ENCODE peak calls at places on chromosomes 12 and 14, in eight cellular contexts. V is psoas muscle, P is GM23248, H is adrenal gland, E is IMR-90, X is MM.1S, G is PC-3, A is Peyer's patch. O is an unnamed sample.

GRCh38 chr14:63147018-63147417 is 57.2 kb upstream of the RHOJ start:
- DNase-seq in V (no peak), P (no peak), H (no peak), E (no peak), X (no peak), G (no peak), A (no peak), O (no peak)

GRCh38 chr12:51047655-51048540 is at the start of gene LETMD1:
- DNase-seq in V (peak; percentile 96), P (peak; percentile 100), H (peak; percentile 98), E (peak; percentile 99), X (peak; percentile 98), G (peak; percentile 99), A (peak; percentile 97), O (peak; percentile 91)

GRCh38 chr12:130954544-130954831 is 781 bp downstream of the ADGRD1 start:
- DNase-seq in V (no peak), P (no peak), H (no peak), E (no peak), X (no peak), G (no peak), A (peak; percentile 42), O (no peak)

GRCh38 chr14:28902930-28903329 is 136.3 kb downstream of the FOXG1 start:
- DNase-seq in V (no peak), P (peak; percentile 1), H (no peak), E (no peak), X (no peak), G (no peak), A (no peak), O (no peak)

GRCh38 chr12:123949118-123949774 is 23.4 kb downstream of the CCDC92 start:
- DNase-seq in V (no peak), P (no peak), H (no peak), E (no peak), X (no peak), G (no peak), A (peak; percentile 79), O (no peak)

GRCh38 chr12:104816845-104817503 is 141.1 kb downstream of the SLC41A2 start:
- DNase-seq in V (no peak), P (peak; percentile 36), H (no peak), E (peak; percentile 49), X (no peak), G (peak; percentile 48), A (no peak), O (no peak)

GRCh38 chr14:45426685-45427282 is 173.8 kb upstream of the MIS18BP1 start:
- DNase-seq in V (no peak), P (peak; percentile 49), H (no peak), E (peak; percentile 34), X (peak; percentile 37), G (peak; percentile 79), A (no peak), O (no peak)

GRCh38 chr12:33876618-33877017 is 145.7 kb upstream of the ALG10 start:
- DNase-seq in V (no peak), P (no peak), H (no peak), E (no peak), X (no peak), G (peak; percentile 61), A (no peak), O (no peak)

GRCh38 chr12:109309441-109310246 is 560 bp upstream of the FOXN4 start:
- DNase-seq in V (no peak), P (peak; percentile 17), H (no peak), E (no peak), X (peak; percentile 71), G (no peak), A (no peak), O (peak; percentile 1)

GRCh38 chr14:76957224-76957881 is 71.2 kb downstream of the IRF2BPL start:
- DNase-seq in V (no peak), P (peak; percentile 28), H (no peak), E (no peak), X (no peak), G (no peak), A (no peak), O (no peak)

GRCh38 chr14:72636871-72637270 is 257.0 kb downstream of the DPF3 start:
- DNase-seq in V (no peak), P (no peak), H (no peak), E (no peak), X (no peak), G (peak; percentile 61), A (no peak), O (no peak)

GRCh38 chr14:72633551-72633950 is 260.4 kb downstream of the DPF3 start:
- DNase-seq in V (no peak), P (peak; percentile 71), H (no peak), E (no peak), X (no peak), G (no peak), A (no peak), O (no peak)

GRCh38 chr14:72634910-72635647 is 258.8 kb downstream of the DPF3 start:
- DNase-seq in V (no peak), P (no peak), H (no peak), E (no peak), X (peak; percentile 76), G (no peak), A (no peak), O (no peak)

GRCh38 chr14:72638021-72638420 is 255.9 kb downstream of the DPF3 start:
- DNase-seq in V (no peak), P (peak; percentile 95), H (peak; percentile 79), E (peak; percentile 95), X (no peak), G (peak; percentile 91), A (no peak), O (no peak)

DNA sequence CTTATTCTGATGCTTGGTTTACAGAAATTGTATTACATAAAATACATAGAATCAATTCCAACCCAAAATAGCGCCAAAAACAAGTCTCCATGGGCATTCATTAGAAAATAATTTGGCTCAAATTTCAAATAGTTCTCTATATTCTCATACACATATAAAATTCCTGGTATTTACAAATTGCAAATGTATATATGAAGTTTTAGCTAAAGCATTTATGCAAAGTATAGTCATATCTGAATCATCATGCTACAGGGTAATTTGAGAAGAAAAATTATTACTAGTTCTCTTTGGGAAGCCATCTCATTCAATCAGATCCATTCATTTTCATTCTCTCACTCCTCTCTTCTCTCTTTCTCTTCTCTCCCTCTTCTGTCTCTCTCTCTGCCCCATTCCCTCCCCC is 257.8 kb downstream of the DPF3 start:
- DNase-seq in V (no peak), P (peak; percentile 52), H (no peak), E (peak; percentile 79), X (no peak), G (peak; percentile 91), A (no peak), O (no peak)
- H3K4me3 ChIP-seq in V (no peak overlapping the region), P (no peak overlapping the region), H (no peak overlapping the region), E (no peak overlapping the region), X (no peak overlapping the region), G (peak overlapping the region; percentile 31), A (no peak overlapping the region), O (no peak overlapping the region)

DNA sequence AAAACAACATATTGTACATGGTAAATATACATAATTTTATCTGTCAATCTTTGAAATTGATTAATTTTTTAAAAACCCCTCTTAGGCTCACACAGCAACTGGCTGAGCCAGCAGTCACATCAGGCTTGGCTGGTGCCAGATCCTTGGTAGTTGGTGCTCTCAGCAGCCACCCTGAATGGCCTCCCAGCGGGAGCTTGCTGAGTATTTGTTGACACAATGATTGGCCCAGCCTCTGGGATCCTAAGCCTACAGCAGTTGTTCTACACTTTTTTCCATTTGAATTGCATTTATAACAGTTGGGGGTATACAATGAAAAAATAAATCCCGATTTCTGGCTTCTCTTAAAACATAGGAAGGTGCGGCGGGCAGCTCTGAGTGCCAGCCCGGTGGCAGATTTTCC is 11.1 kb downstream of the PRKAB1 start:
- DNase-seq in V (no peak), P (no peak), H (no peak), E (no peak), X (no peak), G (no peak), A (no peak), O (no peak)
- H3K4me1 ChIP-seq in V (peaks cover 10% of the 10 kb centered on the region), P (peaks cover 8% of the 10 kb centered on the region), H (peaks cover 10% of the 10 kb centered on the region), E (no peaks in the 10 kb centered on the region), X (peaks cover 4% of the 10 kb centered on the region), G (peaks cover 18% of the 10 kb centered on the region), A (peaks cover 10% of the 10 kb centered on the region), O (no peaks in the 10 kb centered on the region)

DNA sequence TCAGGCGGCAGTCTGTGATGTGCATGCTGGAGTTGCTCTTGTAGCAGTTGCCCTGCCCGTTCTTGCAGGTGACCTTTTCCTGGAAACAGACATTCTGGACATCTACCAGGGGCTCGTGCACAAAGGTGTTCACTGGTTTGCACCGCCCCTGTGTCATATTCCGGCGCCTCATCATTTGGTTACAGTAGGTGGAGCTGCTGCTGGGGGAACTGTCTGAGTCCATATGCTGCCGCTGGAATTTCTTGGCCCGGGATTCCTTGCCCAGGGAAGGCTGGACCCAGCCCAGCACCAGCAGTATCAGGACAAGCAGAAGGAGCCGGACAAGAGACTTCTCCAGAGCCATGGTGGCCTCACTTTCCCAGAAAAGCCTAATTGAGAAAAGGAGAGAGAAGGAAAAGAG is 918 bp downstream of the RNASE1 start:
- DNase-seq in V (no peak), P (no peak), H (no peak), E (no peak), X (no peak), G (no peak), A (no peak), O (no peak)
- H3K4me3 ChIP-seq in V (peak overlapping the region; percentile 55), P (no peak overlapping the region), H (peak overlapping the region; percentile 52), E (no peak overlapping the region), X (no peak overlapping the region), G (no peak overlapping the region), A (no peak overlapping the region), O (no peak overlapping the region)

DNA sequence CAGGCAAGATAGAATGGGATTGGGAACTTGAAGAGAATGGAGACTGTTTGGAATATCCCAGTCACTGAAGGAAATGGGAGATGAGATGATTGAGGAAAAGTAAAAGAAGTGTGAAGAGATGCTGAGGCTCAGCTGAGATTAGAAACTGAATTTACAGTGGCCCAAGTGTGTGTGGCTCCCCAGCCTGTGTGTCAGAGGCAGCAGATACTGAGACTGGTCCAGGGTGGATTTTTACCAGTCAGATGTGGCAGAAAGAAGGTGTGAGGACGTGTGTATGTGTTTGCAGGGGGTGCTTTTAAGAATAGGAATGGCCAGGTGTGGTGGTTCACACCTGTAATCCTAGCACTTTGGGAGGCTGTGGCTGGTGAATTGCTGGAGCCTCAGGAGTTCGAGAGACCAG is 42.9 kb downstream of the PRKCH start:
- DNase-seq in V (no peak), P (no peak), H (no peak), E (no peak), X (no peak), G (no peak), A (no peak), O (no peak)
- H3K4me1 ChIP-seq in V (peaks cover 15% of the 10 kb centered on the region), P (no peaks in the 10 kb centered on the region), H (no peaks in the 10 kb centered on the region), E (peaks cover 1% of the 10 kb centered on the region), X (no peaks in the 10 kb centered on the region), G (peaks cover 31% of the 10 kb centered on the region), A (no peaks in the 10 kb centered on the region), O (peaks cover 89% of the 10 kb centered on the region)

GRCh38 chr12:49341777-49342065 is 4.7 kb upstream of the C1QL4 start:
- DNase-seq in V (no peak), P (no peak), H (no peak), E (no peak), X (no peak), G (no peak), A (no peak), O (no peak)
- H3K4me3 ChIP-seq in V (no peak overlapping the region), P (no peak overlapping the region), H (no peak overlapping the region), E (peak overlapping the region; percentile 33), X (peak overlapping the region; percentile 58), G (no peak overlapping the region), A (peak overlapping the region; percentile 48), O (no peak overlapping the region)

GRCh38 chr14:36662258-36662542 is 540 bp downstream of the PAX9 start:
- DNase-seq in V (no peak), P (no peak), H (no peak), E (no peak), X (no peak), G (no peak), A (no peak), O (no peak)
- H3K4me1 ChIP-seq in V (peaks cover 25% of the 10 kb centered on the region), P (no peaks in the 10 kb centered on the region), H (peaks cover 14% of the 10 kb centered on the region), E (peaks cover 8% of the 10 kb centered on the region), X (no peaks in the 10 kb centered on the region), G (peaks cover 27% of the 10 kb centered on the region), A (no peaks in the 10 kb centered on the region), O (peaks cover 29% of the 10 kb centered on the region)

O was measured in CD4-positive, CD25-positive, alpha-beta regulatory T cell.